ENCODE peak calls at places on chromosome 4, in five cellular contexts. I is left ventricle myocardium inferior; T is GM12864; C is lower lobe of right lung; V is CD8-positive, alpha-beta memory T cell. R is an unnamed sample.
A peak's percentile ranks its signal among the peaks of the same experiment; 100 is the strongest.

GRCh38 chr4:123399638-123400358 is 3.2 kb downstream of the SPRY1 start:
- DNase-seq in I (no peak), T (no peak), C (no peak), V (no peak), R (no peak)

GRCh38 chr4:36043241-36043640 is 201.1 kb downstream of the ARAP2 start:
- DNase-seq in I (no peak), T (no peak), C (no peak), V (no peak), R (no peak)

GRCh38 chr4:77043507-77044131 is 32.2 kb downstream of the CCNI start:
- DNase-seq in I (no peak), T (no peak), C (no peak), V (no peak), R (no peak)

GRCh38 chr4:175330652-175331051 is 412.5 kb downstream of the ADAM29 start:
- DNase-seq in I (no peak), T (no peak), C (no peak), V (no peak), R (no peak)

GRCh38 chr4:1208970-1209704 is 36.8 kb upstream of the SPON2 start:
- DNase-seq in I (peak; percentile 32), T (no peak), C (peak; percentile 42), V (no peak), R (no peak)

GRCh38 chr4:144666539-144667175 is 20.7 kb downstream of the HHIP start:
- DNase-seq in I (no peak), T (no peak), C (no peak), V (no peak), R (no peak)

GRCh38 chr4:168549145-168549544 is 52.3 kb downstream of the PALLD start:
- DNase-seq in I (no peak), T (no peak), C (no peak), V (no peak), R (no peak)

GRCh38 chr4:7217453-7218310 is 25.3 kb downstream of the SORCS2 start:
- DNase-seq in I (no peak), T (no peak), C (peak; percentile 82), V (no peak), R (no peak)

GRCh38 chr4:70559216-70559830 is 32.7 kb upstream of the AMBN start:
- DNase-seq in I (no peak), T (no peak), C (no peak), V (no peak), R (peak; percentile 19)

GRCh38 chr4:5816101-5816500 is 76.8 kb downstream of the CRMP1 start:
- DNase-seq in I (no peak), T (no peak), C (no peak), V (no peak), R (peak; percentile 15)

GRCh38 chr4:142474398-142475087 is 371.6 kb downstream of the INPP4B start:
- DNase-seq in I (no peak), T (no peak), C (no peak), V (no peak), R (peak; percentile 55)

GRCh38 chr4:94453534-94453963 is 1.8 kb downstream of the PDLIM5 start:
- DNase-seq in I (no peak), T (no peak), C (no peak), V (no peak), R (no peak)

GRCh38 chr4:56979674-56980073 is 978 bp downstream of the POLR2B start:
- DNase-seq in I (no peak), T (no peak), C (no peak), V (peak; percentile 41), R (peak; percentile 53)

GRCh38 chr4:164440196-164440595 is 313.7 kb upstream of the SMIM31 start:
- DNase-seq in I (no peak), T (no peak), C (no peak), V (no peak), R (no peak)

GRCh38 chr4:95850161-95850560 is 10.3 kb downstream of the PDHA2 start:
- DNase-seq in I (no peak), T (no peak), C (no peak), V (no peak), R (no peak)

GRCh38 chr4:166091914-166092510 is 219.0 kb downstream of the TLL1 start:
- DNase-seq in I (no peak), T (peak; percentile 4), C (no peak), V (no peak), R (no peak)

GRCh38 chr4:150007512-150007911 is 70.7 kb upstream of the DCLK2 start:
- DNase-seq in I (no peak), T (no peak), C (no peak), V (no peak), R (no peak)

GRCh38 chr4:184337907-184338306 is 120.2 kb upstream of the ENPP6 start:
- DNase-seq in I (no peak), T (no peak), C (no peak), V (no peak), R (no peak)

GRCh38 chr4:170007113-170007512 is 19.1 kb downstream of the MFAP3L start:
- DNase-seq in I (no peak), T (no peak), C (no peak), V (no peak), R (no peak)

GRCh38 chr4:75016472-75016871 is 83.6 kb downstream of the PARM1 start:
- DNase-seq in I (no peak), T (no peak), C (no peak), V (no peak), R (peak; percentile 48)

GRCh38 chr4:15756361-15756861 is 21.7 kb upstream of the CD38 start:
- DNase-seq in I (no peak), T (no peak), C (no peak), V (peak; percentile 90), R (peak; percentile 67)

GRCh38 chr4:140858897-140859296 is 102.7 kb upstream of the TBC1D9 start:
- DNase-seq in I (no peak), T (no peak), C (no peak), V (no peak), R (no peak)

GRCh38 chr4:148790691-148791090 is 348.5 kb upstream of the NR3C2 start:
- DNase-seq in I (no peak), T (no peak), C (no peak), V (no peak), R (no peak)

GRCh38 chr4:5812506-5813229 is 80.2 kb downstream of the CRMP1 start:
- DNase-seq in I (no peak), T (peak; percentile 30), C (no peak), V (no peak), R (no peak)

GRCh38 chr4:41466249-41466648 is 71.7 kb upstream of the LIMCH1 start:
- DNase-seq in I (no peak), T (no peak), C (no peak), V (no peak), R (no peak)

GRCh38 chr4:83605744-83606172 is 69.8 kb downstream of the GPAT3 start:
- DNase-seq in I (no peak), T (peak; percentile 21), C (no peak), V (no peak), R (no peak)

GRCh38 chr4:165656829-165657467 is 216.1 kb upstream of the TLL1 start:
- DNase-seq in I (no peak), T (no peak), C (no peak), V (no peak), R (no peak)

GRCh38 chr4:25654971-25655963 is at the start of gene SLC34A2:
- DNase-seq in I (no peak), T (no peak), C (peak; percentile 88), V (no peak), R (peak; percentile 65)

GRCh38 chr4:1172228-1172851 is at the start of gene SPON2:
- DNase-seq in I (no peak), T (no peak), C (no peak), V (no peak), R (no peak)

GRCh38 chr4:48268956-48269860 is at the start of gene TEC:
- DNase-seq in I (peak; percentile 45), T (no peak), C (peak; percentile 84), V (no peak), R (peak; percentile 58)
- H3K4me3 ChIP-seq in I (peak within 1 kb of the TSS; percentile 88), T (peak within 1 kb of the TSS; percentile 98), C (peak within 1 kb of the TSS; percentile 87), V (peak within 1 kb of the TSS; percentile 90), R (peak within 1 kb of the TSS; percentile 87)

GRCh38 chr4:154465085-154465484 is 26.5 kb downstream of the DCHS2 start:
- DNase-seq in I (no peak), T (no peak), C (no peak), V (no peak), R (no peak)
- H3K4me3 ChIP-seq in I (no peak overlapping the region), T (no peak overlapping the region), C (no peak overlapping the region), V (no peak overlapping the region), R (no peak overlapping the region)

GRCh38 chr4:30726090-30726668 is 6.0 kb downstream of the PCDH7 start:
- DNase-seq in I (no peak), T (no peak), C (no peak), V (no peak), R (no peak)
- H3K4me3 ChIP-seq in I (peak overlapping the region; percentile 77), T (no peak overlapping the region), C (no peak overlapping the region), V (no peak overlapping the region), R (no peak overlapping the region)

DNA sequence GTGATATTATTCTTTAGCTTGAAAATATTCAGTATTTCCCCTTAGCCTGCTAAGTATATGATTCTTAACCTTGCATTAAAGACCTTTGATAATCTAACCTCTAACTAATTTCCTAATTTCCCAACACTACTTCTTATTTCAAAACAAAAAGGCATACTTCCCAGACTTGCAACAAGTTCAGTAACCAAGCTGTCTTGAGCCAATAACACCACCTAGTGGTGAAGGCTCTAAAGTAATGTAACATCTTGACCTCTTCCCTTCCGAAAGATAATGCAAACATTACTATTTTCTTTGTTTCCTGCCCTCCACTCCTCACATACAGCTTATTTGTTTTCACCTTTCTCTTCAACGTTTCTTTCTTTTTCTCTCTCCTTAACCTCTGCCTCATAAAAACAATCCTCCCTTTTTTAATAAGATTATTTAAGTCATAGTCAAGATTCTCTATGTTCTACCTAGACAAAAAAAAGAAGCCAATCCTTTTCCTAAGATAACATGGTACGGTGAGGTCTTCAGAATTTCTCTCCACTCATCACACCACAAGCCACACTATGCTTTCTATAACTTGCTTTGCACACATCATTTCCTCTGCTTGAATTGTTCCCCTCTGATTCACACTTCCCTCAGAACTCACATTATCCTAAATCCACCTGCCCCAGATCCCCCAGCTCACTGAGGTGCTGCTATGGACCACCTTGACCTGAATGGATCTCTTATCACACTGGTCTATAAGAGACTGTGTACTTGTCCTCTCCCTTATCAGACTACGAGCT is 3.5 kb downstream of the FAT1 start:
- DNase-seq in I (no peak), T (no peak), C (no peak), V (no peak), R (no peak)
- H3K4me3 ChIP-seq in I (no peak overlapping the region), T (no peak overlapping the region), C (no peak overlapping the region), V (no peak overlapping the region), R (no peak overlapping the region)

GRCh38 chr4:30718021-30718888 is 1.9 kb upstream of the PCDH7 start:
- DNase-seq in I (peak; percentile 48), T (no peak), C (no peak), V (no peak), R (no peak)
- H3K4me3 ChIP-seq in I (peak overlapping the region; percentile 77), T (no peak overlapping the region), C (peak overlapping the region; percentile 60), V (no peak overlapping the region), R (peak overlapping the region; percentile 59)

GRCh38 chr4:127778102-127778501 is 4.0 kb upstream of the HSPA4L start:
- DNase-seq in I (no peak), T (no peak), C (no peak), V (no peak), R (no peak)
- H3K4me3 ChIP-seq in I (no peak overlapping the region), T (no peak overlapping the region), C (no peak overlapping the region), V (no peak overlapping the region), R (no peak overlapping the region)

R was measured in Peyer's patch.